ENCODE peak calls at places on chromosomes 16 and 17, in six cellular contexts. D, I, L, Z, N and Y are unnamed samples.
A peak's percentile ranks its signal among the peaks of the same experiment; 100 is the strongest.

GRCh38 chr17:15441315-15441714 is 26.1 kb downstream of the CDRT4 start:
- DNase-seq in Z (peak; percentile 15), N (no peak), L (no peak), I (no peak), D (peak; percentile 74), Y (no peak)

GRCh38 chr17:82753516-82753915 is 1.7 kb downstream of the TBCD start:
- DNase-seq in I (no peak), L (no peak), Z (no peak), D (no peak), N (no peak), Y (no peak)

GRCh38 chr17:73654241-73654640 is 10.0 kb upstream of the SDK2 start:
- DNase-seq in N (no peak), I (no peak), D (no peak), L (no peak), Z (no peak), Y (no peak)

GRCh38 chr16:67605641-67606040 is 39.3 kb upstream of the CARMIL2 start:
- DNase-seq in L (no peak), N (no peak), I (no peak), D (no peak), Z (no peak), Y (no peak)

GRCh38 chr16:85557083-85557975 is 55.8 kb upstream of the GSE1 start:
- DNase-seq in N (peak; percentile 75), I (peak; percentile 63), L (no peak), Z (peak; percentile 82), D (no peak), Y (no peak)

GRCh38 chr17:76132574-76133338 is 8.3 kb downstream of the FOXJ1 start:
- DNase-seq in N (peak; percentile 79), L (peak; percentile 89), I (no peak), D (no peak), Z (no peak), Y (peak; percentile 83)

GRCh38 chr16:9136596-9136995 is 45.2 kb downstream of the HAPSTR1 start:
- DNase-seq in N (no peak), D (no peak), L (no peak), Z (no peak), I (no peak), Y (no peak)

GRCh38 chr17:67488161-67488560 is 111.1 kb downstream of the PITPNC1 start:
- DNase-seq in D (no peak), L (no peak), I (no peak), N (no peak), Z (no peak), Y (no peak)

GRCh38 chr17:49557204-49558024 is 18.3 kb upstream of the NXPH3 start:
- DNase-seq in L (no peak), Z (peak; percentile 60), N (peak; percentile 73), I (peak; percentile 72), D (peak; percentile 50), Y (peak; percentile 70)

GRCh38 chr17:57370051-57370581 is 113.8 kb downstream of the MSI2 start:
- DNase-seq in D (no peak), I (peak; percentile 81), N (peak; percentile 94), L (no peak), Z (peak; percentile 30), Y (no peak)

GRCh38 chr17:15436399-15437369 is 30.7 kb downstream of the CDRT4 start:
- DNase-seq in N (peak; percentile 65), D (peak; percentile 32), L (no peak), Z (peak; percentile 56), I (peak; percentile 41), Y (peak; percentile 59)

GRCh38 chr16:4661661-4662060 is 31.7 kb upstream of the NUDT16L1 start:
- DNase-seq in L (no peak), Z (no peak), D (no peak), I (no peak), N (no peak), Y (no peak)

GRCh38 chr17:49907279-49907678 is 59.4 kb upstream of the TAC4 start:
- DNase-seq in I (no peak), Z (no peak), D (no peak), N (no peak), L (no peak), Y (no peak)

GRCh38 chr17:17343896-17344506 is 40.8 kb downstream of the NT5M start:
- DNase-seq in D (no peak), I (no peak), Z (no peak), N (no peak), L (no peak), Y (no peak)

GRCh38 chr16:69927056-69927757 is 23.9 kb upstream of the CLEC18A start:
- DNase-seq in I (no peak), D (no peak), Z (no peak), L (no peak), N (peak; percentile 41), Y (no peak)

GRCh38 chr17:74394275-74394950 is 27.1 kb downstream of the GPR142 start:
- DNase-seq in Z (no peak), D (no peak), I (no peak), L (no peak), N (no peak), Y (no peak)

GRCh38 chr17:64261422-64262124 is 1.5 kb downstream of the TEX2 start:
- DNase-seq in L (no peak), N (no peak), I (no peak), D (no peak), Z (peak; percentile 45), Y (no peak)

GRCh38 chr16:70437582-70438324 is 1.1 kb downstream of the ST3GAL2 start:
- DNase-seq in L (no peak), Z (no peak), N (no peak), D (peak; percentile 54), I (no peak), Y (no peak)

GRCh38 chr17:8443756-8444155 is 8.1 kb downstream of the NDEL1 start:
- DNase-seq in Z (no peak), D (no peak), L (no peak), N (no peak), I (no peak), Y (no peak)

GRCh38 chr16:56603589-56603988 is 4.8 kb upstream of the MT2A start:
- DNase-seq in D (peak; percentile 51), Z (peak; percentile 54), N (peak; percentile 86), L (no peak), I (peak; percentile 67), Y (peak; percentile 56)

GRCh38 chr17:15171433-15172047 is 93.6 kb downstream of the PMP22 start:
- DNase-seq in L (peak; percentile 44), I (peak; percentile 62), N (peak; percentile 37), D (peak; percentile 54), Z (peak; percentile 32), Y (peak; percentile 83)

GRCh38 chr17:42210046-42210445 is 15.8 kb upstream of the GHDC start:
- DNase-seq in I (no peak), N (no peak), D (no peak), L (no peak), Z (no peak), Y (no peak)

DNA sequence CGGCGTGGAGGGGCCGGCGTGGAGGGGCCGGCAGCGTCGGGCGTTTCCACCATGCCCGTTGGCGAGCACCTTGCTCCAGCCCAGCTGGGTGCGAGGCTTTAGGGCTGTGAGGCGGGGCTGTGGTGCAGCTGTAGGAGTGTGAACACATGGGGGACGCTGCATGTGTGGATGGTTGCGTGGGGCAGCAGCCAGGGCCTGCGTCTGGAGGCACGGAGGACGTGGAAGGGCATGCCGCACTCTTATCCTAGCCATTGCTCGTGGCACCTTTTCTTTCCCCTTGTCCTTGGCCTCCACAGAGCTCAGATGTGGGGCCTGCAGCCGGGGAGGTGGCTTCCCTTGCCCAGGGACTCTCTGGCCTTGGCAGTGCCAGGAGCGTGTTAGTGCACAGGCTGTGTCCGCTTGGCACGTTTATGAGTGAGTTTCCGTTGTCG is 47.8 kb downstream of the PDPK1 start:
- DNase-seq in N (no peak), L (no peak), I (no peak), Z (no peak), D (no peak), Y (no peak)
- TF ChIP-seq JUN in N (no peak), L (no peak), I (no peak), Z (no peak), D (no peak), Y (no peak)

GRCh38 chr16:48330847-48331204 is 54.4 kb downstream of the SIAH1 start:
- DNase-seq in L (no peak), I (no peak), Z (no peak), N (no peak), D (no peak), Y (no peak)
- TF ChIP-seq JUN in L (no peak), I (no peak), Z (no peak), N (no peak), D (no peak), Y (no peak)

DNA sequence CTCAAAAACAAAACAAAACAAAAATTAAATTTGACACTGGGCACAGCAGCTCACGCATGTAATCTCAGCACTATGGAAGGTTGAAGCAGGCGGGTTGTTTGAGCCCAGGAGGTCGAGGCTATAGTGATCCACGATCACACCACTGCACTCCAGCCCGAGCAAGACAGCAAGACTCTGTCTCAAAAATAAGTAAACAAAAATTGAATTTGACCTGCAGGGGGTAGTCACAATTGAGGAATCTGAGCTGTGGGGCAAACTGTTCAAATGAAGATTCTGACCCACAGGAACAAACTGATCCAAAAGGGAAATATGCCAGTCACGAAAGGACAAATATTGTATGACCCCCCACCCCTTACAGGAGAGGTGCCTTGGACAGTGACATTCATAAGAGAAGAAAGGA is 29.8 kb downstream of the ANKRD11 start:
- DNase-seq in N (no peak), Z (no peak), D (no peak), L (no peak), I (no peak), Y (no peak)
- TF ChIP-seq JUN in N (no peak), Z (no peak), D (no peak), L (no peak), I (no peak), Y (no peak)

GRCh38 chr17:30235386-30236296 is at the start of gene SLC6A4:
- DNase-seq in L (no peak), Z (no peak), N (no peak), D (no peak), I (peak; percentile 47), Y (peak; percentile 39)
- TF ChIP-seq JUN in L (no peak), Z (no peak), N (no peak), D (no peak), I (no peak), Y (peak; percentile 97)

GRCh38 chr17:62702746-62703268 is 75.3 kb downstream of the MRC2 start:
- DNase-seq in D (no peak), Z (no peak), N (no peak), L (no peak), I (no peak), Y (no peak)

GRCh38 chr17:62703776-62704380 is 76.4 kb downstream of the MRC2 start:
- DNase-seq in I (peak; percentile 64), Z (peak; percentile 72), L (no peak), N (no peak), D (peak; percentile 44), Y (peak; percentile 88)

GRCh38 chr17:62704381-62704971 is 77.0 kb downstream of the MRC2 start:
- DNase-seq in I (peak; percentile 38), Z (no peak), D (peak; percentile 12), L (no peak), N (no peak), Y (peak; percentile 61)

GRCh38 chr17:62701706-62702085 is 74.2 kb downstream of the MRC2 start:
- DNase-seq in L (no peak), D (no peak), Z (no peak), N (no peak), I (no peak), Y (no peak)

DNA sequence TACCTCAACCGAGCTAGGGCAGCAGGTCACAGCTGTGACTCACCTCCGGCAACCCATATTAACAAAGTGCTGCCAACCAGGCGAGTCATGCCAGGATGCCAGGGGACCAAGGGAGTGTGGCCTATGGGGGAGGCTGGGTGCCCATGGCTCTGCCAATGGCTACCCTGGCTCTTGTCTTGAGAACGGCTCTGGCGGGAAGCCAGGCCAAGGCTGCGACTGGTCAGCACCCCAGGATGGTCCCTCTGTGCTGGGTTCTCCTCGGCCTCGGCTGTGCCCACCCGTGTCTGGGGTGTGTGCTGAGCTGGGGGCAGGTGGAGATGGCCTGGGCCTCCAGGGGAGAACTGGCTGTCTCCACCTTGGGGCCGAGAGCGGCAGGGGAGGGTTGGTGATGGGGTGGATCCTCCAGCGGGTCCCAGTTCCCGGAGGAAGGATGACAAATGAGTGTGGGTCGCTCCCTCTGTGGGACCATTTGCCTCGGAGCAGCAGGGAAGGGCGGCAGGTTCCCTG is 75.9 kb downstream of the MRC2 start:
- DNase-seq in L (no peak), N (no peak), D (peak; percentile 14), I (peak; percentile 38), Z (no peak), Y (no peak)
- TF ChIP-seq JUN in L (no peak), N (no peak), D (no peak), I (no peak), Z (no peak), Y (no peak)